ENCODE peak calls at places on chromosomes 16 and 17, in seven cellular contexts. W is stimulated activated CD4-positive, alpha-beta T cell treated with anti-CD3 and anti-CD28 coated beads, Interleukin-2, amount 100 ng/mL, for 48 hours; N is stimulated activated naive CD4-positive, alpha-beta T cell; I is C1 segment of cervical spinal cord; V is MV-4-11; T is non-pigmented ciliary epithelial cell; C is anterior cingulate cortex. U is an unnamed sample.

GRCh38 chr17:61393550-61393903 is 6.1 kb upstream of the TBX2 start:
- DNase-seq in W (no peak), N (no peak), I (no peak), V (no peak), T (no peak), C (no peak), U (no peak)

GRCh38 chr16:79372504-79373184 is 227.9 kb downstream of the MAF start:
- DNase-seq in W (peak), N (no peak), I (no peak), V (peak), T (peak), C (no peak), U (no peak)

GRCh38 chr16:11039726-11040125 is 95.4 kb downstream of the CLEC16A start:
- DNase-seq in W (no peak), N (no peak), I (no peak), V (no peak), T (no peak), C (no peak), U (no peak)

GRCh38 chr16:58497468-58497867 is 2.5 kb upstream of the NDRG4 start:
- DNase-seq in W (no peak), N (no peak), I (no peak), V (no peak), T (no peak), C (no peak), U (no peak)

GRCh38 chr16:71295950-71296349 is 6.7 kb upstream of the CMTR2 start:
- DNase-seq in W (no peak), N (no peak), I (no peak), V (no peak), T (no peak), C (no peak), U (no peak)

GRCh38 chr16:24838554-24839266 is 7.1 kb upstream of the SLC5A11 start:
- DNase-seq in W (no peak), N (no peak), I (no peak), V (peak), T (no peak), C (no peak), U (peak)

GRCh38 chr17:16994626-16995025 is 22.7 kb upstream of the TNFRSF13B start:
- DNase-seq in W (no peak), N (no peak), I (no peak), V (no peak), T (no peak), C (no peak), U (no peak)

GRCh38 chr16:66935319-66936011 is at the start of gene CES2:
- DNase-seq in W (no peak), N (no peak), I (no peak), V (no peak), T (no peak), C (no peak), U (no peak)

GRCh38 chr16:28097500-28097899 is 34.0 kb upstream of the GSG1L start:
- DNase-seq in W (no peak), N (no peak), I (no peak), V (no peak), T (no peak), C (no peak), U (no peak)

GRCh38 chr16:57889960-57890751 is 80.8 kb downstream of the CNGB1 start:
- DNase-seq in W (no peak), N (no peak), I (no peak), V (no peak), T (no peak), C (no peak), U (no peak)

GRCh38 chr17:1492249-1493206 is at the start of gene MYO1C:
- DNase-seq in W (no peak), N (no peak), I (no peak), V (no peak), T (no peak), C (no peak), U (no peak)